ENCODE peak calls at places on chromosomes 11 and 22, in seven cellular contexts. F, I, U, N, X, V and B are unnamed samples.

GRCh38 chr11:45269678-45270077 is 16.5 kb downstream of the SYT13 start:
- DNase-seq in F (no peak), I (no peak), U (no peak), N (no peak), X (no peak), V (no peak), B (no peak)

GRCh38 chr11:33742249-33742851 is 6.1 kb upstream of the CD59 start:
- DNase-seq in F (no peak), I (no peak), U (no peak), N (no peak), X (peak), V (no peak), B (no peak)

GRCh38 chr22:27381552-27381951 is 420.0 kb downstream of the MN1 start:
- DNase-seq in F (no peak), I (no peak), U (no peak), N (no peak), X (peak), V (no peak), B (no peak)

GRCh38 chr11:102346748-102347525 is at the start of gene BIRC2:
- DNase-seq in F (peak), I (peak), U (peak), N (peak), X (peak), V (peak), B (peak)

GRCh38 chr11:102530558-102530957 is at the start of gene MMP7:
- DNase-seq in F (no peak), I (no peak), U (no peak), N (no peak), X (no peak), V (no peak), B (peak)

GRCh38 chr22:35314161-35314942 is 14.7 kb downstream of the TOM1 start:
- DNase-seq in F (no peak), I (no peak), U (peak), N (no peak), X (no peak), V (no peak), B (no peak)

GRCh38 chr11:61636676-61637075 is 43.5 kb upstream of the DAGLA start:
- DNase-seq in F (no peak), I (no peak), U (no peak), N (no peak), X (no peak), V (no peak), B (no peak)

GRCh38 chr11:34916810-34917780 is 677 bp downstream of the PDHX start:
- DNase-seq in F (peak), I (no peak), U (no peak), N (no peak), X (peak), V (no peak), B (peak)

GRCh38 chr22:48080304-48081165 is 1318.1 kb downstream of the TBC1D22A start:
- DNase-seq in F (no peak), I (no peak), U (no peak), N (no peak), X (no peak), V (no peak), B (no peak)

GRCh38 chr11:123628936-123629683 is 25.3 kb downstream of the SCN3B start:
- DNase-seq in F (no peak), I (no peak), U (peak), N (peak), X (no peak), V (peak), B (peak)

GRCh38 chr11:13859986-13860385 is 102.5 kb upstream of the SPON1 start:
- DNase-seq in F (no peak), I (no peak), U (no peak), N (no peak), X (no peak), V (no peak), B (no peak)

GRCh38 chr11:47946682-47947575 is 33.4 kb upstream of the PTPRJ start:
- DNase-seq in F (peak), I (no peak), U (peak), N (peak), X (peak), V (peak), B (peak)

GRCh38 chr22:45885941-45886395 is 91.0 kb downstream of the WNT7B start:
- DNase-seq in F (no peak), I (no peak), U (no peak), N (peak), X (no peak), V (peak), B (no peak)

GRCh38 chr22:43118024-43118849 is 7.7 kb downstream of the BIK start:
- DNase-seq in F (no peak), I (no peak), U (no peak), N (no peak), X (no peak), V (no peak), B (no peak)

GRCh38 chr22:40401981-40402406 is 31.6 kb downstream of the SGSM3 start:
- DNase-seq in F (no peak), I (no peak), U (no peak), N (no peak), X (no peak), V (no peak), B (no peak)

GRCh38 chr22:40397436-40397835 is 27.0 kb downstream of the SGSM3 start:
- DNase-seq in F (no peak), I (no peak), U (no peak), N (no peak), X (peak), V (no peak), B (peak)

GRCh38 chr22:40400173-40400572 is 29.8 kb downstream of the SGSM3 start:
- DNase-seq in F (no peak), I (no peak), U (no peak), N (no peak), X (no peak), V (no peak), B (no peak)

GRCh38 chr22:40401532-40401931 is 31.1 kb downstream of the SGSM3 start:
- DNase-seq in F (no peak), I (no peak), U (no peak), N (no peak), X (no peak), V (no peak), B (no peak)

DNA sequence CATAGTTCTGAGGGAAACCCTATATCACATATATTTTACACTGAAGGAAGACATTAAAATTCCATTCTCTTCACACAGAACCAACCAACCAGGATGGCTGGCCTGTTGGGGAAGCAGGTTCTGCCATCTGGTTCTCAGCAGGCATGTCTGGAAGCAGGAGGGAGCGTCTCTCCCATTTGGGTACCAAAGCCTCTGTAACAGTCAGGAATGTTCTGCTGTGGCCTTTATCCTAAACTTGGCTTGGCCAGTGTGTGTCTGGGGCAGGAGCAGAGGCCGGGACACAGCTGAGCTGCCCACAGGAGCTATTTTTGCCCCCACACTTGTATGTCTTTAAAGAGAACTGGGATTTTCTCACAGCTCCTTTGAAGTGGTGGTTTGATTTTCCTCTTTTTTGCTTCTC is 29.3 kb downstream of the SGSM3 start:
- DNase-seq in F (no peak), I (no peak), U (no peak), N (no peak), X (no peak), V (no peak), B (no peak)
- H3K27ac ChIP-seq in F (no peak), I (no peak), U (no peak), N (no peak), X (peak), V (no peak), B (no peak)

GRCh38 chr11:8756201-8756600 is 73.6 kb downstream of the RPL27A start:
- DNase-seq in F (no peak), I (no peak), U (no peak), N (no peak), X (no peak), V (no peak), B (no peak)

GRCh38 chr11:8757533-8757932 is 74.9 kb downstream of the RPL27A start:
- DNase-seq in F (no peak), I (no peak), U (no peak), N (no peak), X (no peak), V (no peak), B (no peak)

GRCh38 chr11:8757047-8757446 is 74.5 kb downstream of the RPL27A start:
- DNase-seq in F (no peak), I (no peak), U (no peak), N (no peak), X (no peak), V (no peak), B (no peak)

GRCh38 chr11:8758619-8759169 is 76.1 kb downstream of the RPL27A start:
- DNase-seq in F (no peak), I (no peak), U (no peak), N (no peak), X (no peak), V (no peak), B (no peak)

GRCh38 chr11:8754241-8754640 is 71.6 kb downstream of the RPL27A start:
- DNase-seq in F (no peak), I (no peak), U (no peak), N (no peak), X (no peak), V (no peak), B (no peak)
- H3K27ac ChIP-seq in F (no peak), I (no peak), U (no peak), N (no peak), X (no peak), V (no peak), B (no peak)

GRCh38 chr22:33391298-33391697 is 333.1 kb upstream of the SYN3 start:
- DNase-seq in F (no peak), I (no peak), U (no peak), N (no peak), X (no peak), V (no peak), B (no peak)

GRCh38 chr22:33386270-33386669 is 328.1 kb upstream of the SYN3 start:
- DNase-seq in F (no peak), I (no peak), U (no peak), N (no peak), X (no peak), V (no peak), B (no peak)

GRCh38 chr22:33385611-33386010 is 327.4 kb upstream of the SYN3 start:
- DNase-seq in F (no peak), I (no peak), U (no peak), N (no peak), X (no peak), V (no peak), B (no peak)

GRCh38 chr22:33393432-33393831 is 335.3 kb upstream of the SYN3 start:
- DNase-seq in F (no peak), I (no peak), U (no peak), N (no peak), X (no peak), V (no peak), B (no peak)

GRCh38 chr22:33389927-33390326 is 331.7 kb upstream of the SYN3 start:
- DNase-seq in F (no peak), I (no peak), U (no peak), N (no peak), X (no peak), V (no peak), B (peak)
- H3K27ac ChIP-seq in F (no peak), I (no peak), U (no peak), N (no peak), X (no peak), V (no peak), B (no peak)

GRCh38 chr22:28810839-28811491 is 10.6 kb upstream of the XBP1 start:
- DNase-seq in F (no peak), I (no peak), U (peak), N (no peak), X (no peak), V (no peak), B (no peak)
- H3K27ac ChIP-seq in F (no peak), I (no peak), U (no peak), N (peak), X (no peak), V (no peak), B (no peak)

GRCh38 chr22:37661160-37661924 is 2.8 kb downstream of the PDXP start:
- DNase-seq in F (no peak), I (no peak), U (no peak), N (no peak), X (peak), V (no peak), B (peak)

GRCh38 chr22:37663521-37664140 is 5.1 kb downstream of the PDXP start:
- DNase-seq in F (no peak), I (no peak), U (no peak), N (no peak), X (no peak), V (no peak), B (peak)

GRCh38 chr22:37660709-37661045 is 2.2 kb downstream of the PDXP start:
- DNase-seq in F (no peak), I (no peak), U (no peak), N (no peak), X (no peak), V (no peak), B (no peak)

GRCh38 chr22:37659897-37660708 is 1.6 kb downstream of the PDXP start:
- DNase-seq in F (no peak), I (no peak), U (no peak), N (no peak), X (no peak), V (no peak), B (no peak)

GRCh38 chr22:37662039-37662438 is 3.5 kb downstream of the PDXP start:
- DNase-seq in F (no peak), I (no peak), U (no peak), N (no peak), X (no peak), V (no peak), B (no peak)
- H3K27ac ChIP-seq in F (no peak), I (peak), U (peak), N (peak), X (no peak), V (peak), B (no peak)

GRCh38 chr11:129184581-129184980 is 7.5 kb downstream of the ARHGAP32 start:
- DNase-seq in F (no peak), I (no peak), U (no peak), N (no peak), X (no peak), V (no peak), B (no peak)

GRCh38 chr11:129192150-129192549 is at the start of gene ARHGAP32:
- DNase-seq in F (no peak), I (no peak), U (no peak), N (no peak), X (no peak), V (no peak), B (no peak)

GRCh38 chr11:129189646-129190045 is 2.5 kb downstream of the ARHGAP32 start:
- DNase-seq in F (no peak), I (no peak), U (no peak), N (no peak), X (no peak), V (no peak), B (no peak)

GRCh38 chr11:129191649-129192048 is 476 bp downstream of the ARHGAP32 start:
- DNase-seq in F (no peak), I (no peak), U (no peak), N (no peak), X (no peak), V (no peak), B (no peak)

GRCh38 chr11:129190087-129190486 is 2.0 kb downstream of the ARHGAP32 start:
- DNase-seq in F (no peak), I (no peak), U (no peak), N (no peak), X (no peak), V (no peak), B (no peak)
- H3K27ac ChIP-seq in F (no peak), I (no peak), U (no peak), N (no peak), X (no peak), V (no peak), B (no peak)

DNA sequence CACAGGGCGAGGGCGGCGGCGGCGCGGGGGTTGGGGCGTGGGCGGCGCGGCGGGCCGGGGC is at the start of gene RTN4R:
- DNase-seq in F (no peak), I (no peak), U (no peak), N (no peak), X (no peak), V (no peak), B (no peak)
- H3K27ac ChIP-seq in F (peak), I (no peak), U (peak), N (peak), X (peak), V (no peak), B (no peak)

DNA sequence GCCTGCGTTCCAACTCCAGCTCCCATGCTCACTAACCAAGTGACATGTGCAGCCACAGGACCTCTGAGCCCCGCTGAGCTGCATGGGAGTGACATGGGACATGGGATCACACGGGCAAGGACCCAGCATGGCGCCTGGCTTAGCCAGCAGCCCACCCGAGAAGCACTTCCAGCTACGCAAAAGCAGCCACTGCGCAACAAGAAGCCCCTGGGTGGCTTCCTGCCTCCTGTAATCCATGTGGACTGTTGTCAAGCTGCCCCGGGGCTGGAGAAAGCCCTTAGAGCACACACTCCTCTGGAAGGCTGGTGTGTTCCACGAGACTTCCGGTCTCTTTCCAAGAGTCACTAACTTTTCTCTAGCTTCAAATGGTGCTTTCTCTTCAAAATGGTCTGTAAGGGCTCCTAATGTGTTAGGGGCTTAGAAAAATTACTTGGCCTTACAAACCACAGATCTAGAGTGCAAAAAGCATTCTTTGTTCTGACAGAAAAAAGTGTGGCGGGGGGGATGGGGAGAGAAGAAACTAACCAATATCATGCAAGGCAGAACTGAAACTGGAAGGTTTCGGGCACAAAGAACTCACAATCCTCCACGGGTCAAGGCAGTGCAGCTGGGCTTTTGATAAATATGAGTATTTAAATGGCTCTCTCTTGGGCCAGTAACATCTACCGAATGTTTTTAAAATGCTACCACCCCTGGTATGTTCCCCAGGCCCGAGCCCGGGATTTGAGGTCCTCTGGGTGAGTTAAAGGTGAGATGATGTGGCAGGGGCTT is 5.5 kb downstream of the C11orf24 start:
- DNase-seq in F (no peak), I (no peak), U (no peak), N (no peak), X (no peak), V (no peak), B (no peak)
- H3K27ac ChIP-seq in F (no peak), I (peak), U (no peak), N (peak), X (no peak), V (no peak), B (no peak)